ENCODE peak calls at places on chromosome 15, in eight cellular contexts. I, O, J, M, A, R, C and L are unnamed samples. For H3K4me1, the result is how much of the 10 kb centered on the place peaks cover.

GRCh38 chr15:49621327-49622210 is 721 bp downstream of the DTWD1 start:
- DNase-seq in I (no peak), O (no peak), J (no peak), M (no peak), A (peak), R (no peak), C (no peak), L (no peak)

GRCh38 chr15:45454825-45455224 is 67.7 kb downstream of the SLC30A4 start:
- DNase-seq in I (peak), O (no peak), J (peak), M (peak), A (peak), R (no peak), C (peak), L (peak)

GRCh38 chr15:58472821-58473581 is 41.2 kb downstream of the LIPC start:
- DNase-seq in I (no peak), O (no peak), J (no peak), M (no peak), A (no peak), R (no peak), C (peak), L (peak)

GRCh38 chr15:25065876-25066275 is 111.1 kb downstream of the SNRPN start:
- DNase-seq in I (no peak), O (no peak), J (no peak), M (no peak), A (no peak), R (no peak), C (no peak), L (no peak)

GRCh38 chr15:60407406-60407805 is 9.6 kb upstream of the ANXA2 start:
- DNase-seq in I (no peak), O (no peak), J (no peak), M (no peak), A (no peak), R (no peak), C (peak), L (no peak)

GRCh38 chr15:68450192-68450591 is 18.2 kb upstream of the ITGA11 start:
- DNase-seq in I (no peak), O (no peak), J (no peak), M (no peak), A (no peak), R (no peak), C (no peak), L (no peak)

GRCh38 chr15:24772256-24772655 is 96.7 kb downstream of the NPAP1 start:
- DNase-seq in I (no peak), O (peak), J (no peak), M (no peak), A (no peak), R (no peak), C (no peak), L (no peak)

GRCh38 chr15:67543348-67543718 is 830 bp downstream of the MAP2K5 start:
- DNase-seq in I (peak), O (peak), J (no peak), M (no peak), A (peak), R (no peak), C (peak), L (no peak)

GRCh38 chr15:81942655-81943054 is 103.2 kb downstream of the MEX3B start:
- DNase-seq in I (no peak), O (no peak), J (no peak), M (no peak), A (no peak), R (no peak), C (no peak), L (no peak)

GRCh38 chr15:82020588-82020987 is 25.2 kb downstream of the MEX3B start:
- DNase-seq in I (no peak), O (peak), J (no peak), M (no peak), A (no peak), R (no peak), C (no peak), L (no peak)

GRCh38 chr15:38560456-38560926 is 4.1 kb downstream of the RASGRP1 start:
- DNase-seq in I (no peak), O (no peak), J (no peak), M (no peak), A (no peak), R (no peak), C (no peak), L (no peak)

GRCh38 chr15:50798684-50799083 is 33.2 kb upstream of the SPPL2A start:
- DNase-seq in I (peak), O (no peak), J (no peak), M (no peak), A (peak), R (no peak), C (no peak), L (no peak)

GRCh38 chr15:25693321-25694237 is 169.5 kb downstream of the ATP10A start:
- DNase-seq in I (peak), O (peak), J (no peak), M (peak), A (no peak), R (peak), C (peak), L (peak)

GRCh38 chr15:48279608-48280007 is 51.6 kb upstream of the DUT start:
- DNase-seq in I (no peak), O (no peak), J (no peak), M (no peak), A (no peak), R (no peak), C (no peak), L (no peak)

GRCh38 chr15:73679180-73679579 is 5.0 kb upstream of the CD276 start:
- DNase-seq in I (no peak), O (no peak), J (no peak), M (no peak), A (no peak), R (no peak), C (no peak), L (no peak)

GRCh38 chr15:69668963-69669362 is 216.3 kb downstream of the RPLP1 start:
- DNase-seq in I (no peak), O (no peak), J (no peak), M (peak), A (peak), R (no peak), C (no peak), L (peak)

GRCh38 chr15:41944313-41944940 is 27.9 kb downstream of the EHD4 start:
- DNase-seq in I (peak), O (peak), J (peak), M (peak), A (no peak), R (peak), C (peak), L (peak)

GRCh38 chr15:56919708-56920637 is 1.5 kb downstream of the TCF12 start:
- DNase-seq in I (no peak), O (peak), J (peak), M (peak), A (no peak), R (peak), C (peak), L (peak)

GRCh38 chr15:85354432-85354831 is 26.0 kb upstream of the AKAP13 start:
- DNase-seq in I (no peak), O (no peak), J (no peak), M (no peak), A (no peak), R (no peak), C (peak), L (no peak)

GRCh38 chr15:47685141-47685870 is 32.0 kb upstream of the SEMA6D start:
- DNase-seq in I (no peak), O (no peak), J (no peak), M (no peak), A (no peak), R (no peak), C (peak), L (no peak)

GRCh38 chr15:39553947-39554731 is 26.7 kb upstream of the THBS1 start:
- DNase-seq in I (no peak), O (no peak), J (no peak), M (no peak), A (no peak), R (no peak), C (no peak), L (no peak)

GRCh38 chr15:74552761-74553441 is 11.9 kb downstream of the ARID3B start:
- DNase-seq in I (no peak), O (no peak), J (no peak), M (no peak), A (no peak), R (no peak), C (no peak), L (no peak)

DNA sequence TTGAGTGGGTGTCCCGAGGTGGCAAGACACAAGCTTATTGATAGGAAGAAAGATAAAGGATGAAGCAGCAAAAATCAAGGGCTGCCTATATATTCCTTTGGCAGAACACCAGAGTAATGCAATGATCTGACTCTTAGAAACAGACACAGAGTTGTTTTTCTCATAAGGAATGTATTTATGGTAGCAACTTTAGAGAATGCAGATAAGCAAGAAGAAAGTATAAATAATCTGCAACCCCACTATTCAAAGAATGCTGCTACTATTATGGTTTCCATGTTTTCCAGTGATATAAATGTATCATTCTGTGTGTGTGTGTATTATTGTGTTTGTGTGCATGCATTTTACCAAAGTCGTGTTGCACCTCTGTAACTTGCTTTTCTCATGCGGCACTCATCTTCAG is 208.3 kb downstream of the THSD4 start:
- DNase-seq in I (no peak), O (no peak), J (no peak), M (no peak), A (no peak), R (no peak), C (no peak), L (no peak)
- H3K4me1 ChIP-seq in I (under half), O (under half), J (under half), M (under half), A (under half), R (under half), C (under half), L (under half)

DNA sequence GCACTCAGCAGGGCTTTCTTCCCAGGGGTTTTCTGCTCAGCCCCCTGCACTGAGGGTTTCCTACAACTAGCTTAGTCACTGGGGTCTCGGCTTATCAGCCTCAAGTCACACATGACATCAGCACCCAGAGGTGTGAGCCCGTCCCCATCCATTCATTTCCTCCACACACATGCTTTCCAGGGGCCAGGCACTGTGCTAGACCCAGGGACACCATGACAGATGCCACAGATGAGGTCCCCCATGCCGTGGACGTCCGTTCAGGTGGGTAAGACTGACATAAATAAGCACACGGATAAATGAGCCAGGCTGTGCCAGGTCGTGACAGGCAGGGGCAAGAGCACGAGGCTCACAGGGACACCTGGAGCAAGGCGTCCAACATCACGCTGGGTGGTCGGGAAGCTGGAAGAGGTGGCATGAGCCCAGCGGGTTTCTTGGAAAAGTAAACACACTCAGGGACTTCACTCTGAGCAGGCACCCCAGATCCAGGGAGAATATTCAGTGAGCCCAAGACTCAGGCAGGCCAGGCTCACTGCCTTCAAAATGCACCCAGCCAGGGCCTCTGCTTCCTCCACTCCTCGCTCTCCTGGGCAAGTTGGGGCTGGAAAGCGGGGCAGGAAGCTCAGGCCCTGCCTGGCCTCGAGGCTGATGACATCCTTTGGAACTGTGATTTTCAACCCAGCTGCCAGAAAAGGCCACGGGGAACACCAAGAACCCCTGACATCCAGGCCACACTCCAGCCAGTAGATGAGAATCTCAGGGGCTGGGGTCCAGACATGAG is 139.3 kb downstream of the CHSY1 start:
- DNase-seq in I (no peak), O (no peak), J (no peak), M (no peak), A (no peak), R (no peak), C (no peak), L (no peak)
- H3K4me1 ChIP-seq in I (under half), O (under half), J (under half), M (under half), A (under half), R (under half), C (under half), L (under half)

GRCh38 chr15:90960316-90961091 is 5.8 kb downstream of the RCCD1 start:
- DNase-seq in I (no peak), O (no peak), J (no peak), M (no peak), A (no peak), R (no peak), C (no peak), L (no peak)

GRCh38 chr15:90957791-90958190 is 3.1 kb downstream of the RCCD1 start:
- DNase-seq in I (no peak), O (no peak), J (no peak), M (no peak), A (no peak), R (no peak), C (no peak), L (no peak)

GRCh38 chr15:90959028-90959595 is 4.4 kb downstream of the RCCD1 start:
- DNase-seq in I (no peak), O (no peak), J (no peak), M (no peak), A (no peak), R (no peak), C (no peak), L (no peak)

GRCh38 chr15:90962021-90962420 is 7.3 kb downstream of the RCCD1 start:
- DNase-seq in I (no peak), O (no peak), J (no peak), M (no peak), A (no peak), R (no peak), C (no peak), L (no peak)

DNA sequence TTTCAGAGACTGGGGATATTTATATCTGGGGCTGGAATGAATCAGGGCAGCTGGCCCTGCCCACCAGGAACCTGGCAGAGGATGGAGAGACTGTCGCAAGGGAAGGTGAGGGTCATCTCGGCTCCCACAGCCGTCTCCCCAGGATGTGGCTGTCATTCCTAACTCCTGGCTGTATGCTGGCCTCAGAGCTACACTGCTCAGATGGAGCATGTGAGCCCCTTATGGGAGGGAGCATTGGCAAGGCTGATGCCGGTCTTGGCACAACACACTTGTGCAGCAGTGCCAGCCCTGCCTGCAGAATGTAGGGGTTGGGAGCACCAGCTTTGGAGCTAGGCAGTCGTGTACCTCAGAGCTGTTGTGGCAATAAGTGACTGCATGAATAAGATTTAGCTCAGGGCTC is 5.2 kb downstream of the RCCD1 start:
- DNase-seq in I (no peak), O (no peak), J (no peak), M (peak), A (no peak), R (no peak), C (no peak), L (peak)
- H3K4me1 ChIP-seq in I (under half), O (under half), J (under half), M (under half), A (under half), R (under half), C (under half), L (half or more)

GRCh38 chr15:64245405-64245804 is 82.6 kb upstream of the PPIB start:
- DNase-seq in I (no peak), O (no peak), J (no peak), M (no peak), A (no peak), R (no peak), C (no peak), L (no peak)
- H3K4me1 ChIP-seq in I (under half), O (under half), J (under half), M (under half), A (under half), R (under half), C (under half), L (under half)

GRCh38 chr15:98858610-98859023 is 149.0 kb downstream of the PGPEP1L start:
- DNase-seq in I (no peak), O (no peak), J (no peak), M (no peak), A (no peak), R (no peak), C (no peak), L (no peak)

GRCh38 chr15:98863983-98864382 is 143.6 kb downstream of the PGPEP1L start:
- DNase-seq in I (no peak), O (no peak), J (no peak), M (no peak), A (no peak), R (no peak), C (no peak), L (no peak)

GRCh38 chr15:98860647-98861041 is 146.9 kb downstream of the PGPEP1L start:
- DNase-seq in I (no peak), O (no peak), J (no peak), M (no peak), A (no peak), R (no peak), C (no peak), L (no peak)

GRCh38 chr15:98859149-98859548 is 148.4 kb downstream of the PGPEP1L start:
- DNase-seq in I (no peak), O (no peak), J (no peak), M (no peak), A (no peak), R (no peak), C (peak), L (no peak)

DNA sequence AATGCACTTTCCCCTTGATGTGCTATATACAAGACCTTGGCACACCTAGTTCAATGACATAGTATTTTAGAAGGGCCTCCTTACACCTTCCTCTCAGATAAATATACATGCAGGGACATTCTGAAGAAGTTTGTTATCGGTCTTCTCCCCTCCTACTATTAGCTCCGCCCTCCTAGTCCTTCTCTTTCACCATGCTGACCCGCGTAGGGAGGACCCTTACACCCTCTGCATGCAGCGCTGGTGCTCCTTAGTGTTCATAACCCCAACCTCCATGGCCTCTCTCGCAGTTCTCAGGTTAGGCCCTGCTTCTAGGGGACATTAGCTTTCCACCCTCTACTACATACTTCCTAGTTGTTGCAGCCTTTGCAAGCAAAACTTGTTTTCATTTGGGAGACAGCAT is 146.4 kb downstream of the PGPEP1L start:
- DNase-seq in I (no peak), O (no peak), J (no peak), M (no peak), A (no peak), R (no peak), C (no peak), L (no peak)
- H3K4me1 ChIP-seq in I (under half), O (under half), J (under half), M (under half), A (under half), R (half or more), C (under half), L (half or more)

DNA sequence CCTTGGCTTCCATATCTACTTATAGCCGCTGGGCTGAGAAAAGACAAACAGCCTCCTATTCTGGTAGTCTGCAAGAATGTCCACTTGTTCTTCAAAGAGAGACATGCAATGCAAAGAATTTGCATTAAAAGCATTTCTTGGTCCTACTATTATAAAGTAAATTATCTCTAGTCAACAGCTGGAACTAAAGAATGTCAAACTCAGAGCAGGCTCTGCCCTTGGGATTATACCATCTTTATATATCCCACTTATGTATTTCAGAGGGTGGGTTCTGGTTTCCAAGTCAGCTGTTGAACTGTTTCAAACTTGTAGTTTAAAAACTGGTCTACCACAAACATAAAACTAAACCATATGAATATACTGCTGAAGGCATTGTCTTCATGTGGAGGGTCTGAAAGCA is 7.0 kb upstream of the ACTC1 start:
- DNase-seq in I (no peak), O (no peak), J (no peak), M (no peak), A (no peak), R (no peak), C (no peak), L (no peak)
- H3K4me1 ChIP-seq in I (under half), O (under half), J (under half), M (under half), A (under half), R (under half), C (under half), L (under half)